ENCODE peak calls at places on chromosome 11, in nine cellular contexts. F is IMR-90, Q is hepatocyte, P is neural crest cell, H is cardiac fibroblast, A is astrocyte, U is GM20000, N is GM23338, E is kidney. O is an unnamed sample.

GRCh38 chr11:128026596-128026995 is 560.8 kb downstream of the ETS1 start:
- DNase-seq in F (peak), N (no peak), E (no peak), Q (peak), A (peak), P (no peak), U (no peak), H (peak), O (peak)

GRCh38 chr11:123531325-123531724 is 101.3 kb downstream of the GRAMD1B start:
- DNase-seq in E (no peak), U (no peak), F (no peak), P (no peak), A (no peak), H (no peak), N (no peak), Q (no peak), O (no peak)

GRCh38 chr11:104728927-104729326 is 169.3 kb downstream of the CASP12 start:
- DNase-seq in Q (no peak), A (no peak), U (no peak), H (no peak), F (no peak), E (no peak), N (no peak), P (no peak), O (peak)

GRCh38 chr11:65915101-65915820 is 3.6 kb downstream of the C11orf68 start:
- DNase-seq in Q (no peak), E (no peak), N (no peak), A (no peak), H (no peak), U (no peak), P (no peak), F (no peak), O (no peak)

GRCh38 chr11:83006877-83007330 is 64.8 kb downstream of the RAB30 start:
- DNase-seq in F (no peak), E (no peak), H (no peak), A (no peak), U (peak), N (no peak), P (no peak), Q (no peak), O (no peak)

GRCh38 chr11:16081756-16082531 is 274.4 kb downstream of the SOX6 start:
- DNase-seq in U (no peak), F (no peak), N (no peak), Q (no peak), E (no peak), P (no peak), H (no peak), A (no peak), O (no peak)

GRCh38 chr11:12680940-12681258 is 6.7 kb downstream of the TEAD1 start:
- DNase-seq in F (no peak), N (no peak), A (no peak), H (no peak), Q (no peak), U (no peak), E (no peak), P (no peak), O (no peak)

GRCh38 chr11:16086229-16086628 is 270.1 kb downstream of the SOX6 start:
- DNase-seq in H (no peak), U (no peak), N (peak), P (peak), A (peak), E (no peak), Q (no peak), F (no peak), O (peak)

GRCh38 chr11:1549355-1550330 is 22.4 kb downstream of the DUSP8 start:
- DNase-seq in P (no peak), E (no peak), Q (no peak), H (no peak), U (no peak), N (no peak), A (no peak), F (no peak), O (no peak)

GRCh38 chr11:67316882-67317364 is 13.6 kb downstream of the SSH3 start:
- DNase-seq in H (no peak), F (peak), N (no peak), U (no peak), P (no peak), Q (no peak), E (no peak), A (peak), O (no peak)

GRCh38 chr11:100849009-100849913 is 162.2 kb downstream of the ARHGAP42 start:
- DNase-seq in N (no peak), E (no peak), Q (peak), P (no peak), A (peak), U (no peak), H (peak), F (peak), O (no peak)

GRCh38 chr11:33437529-33437928 is 180.3 kb downstream of the HIPK3 start:
- DNase-seq in F (no peak), U (no peak), A (no peak), E (no peak), N (no peak), Q (peak), P (no peak), H (no peak), O (no peak)

GRCh38 chr11:25734592-25735211 is 597.2 kb upstream of the ANO3 start:
- DNase-seq in H (peak), Q (peak), N (peak), U (no peak), P (no peak), A (peak), F (peak), E (no peak), O (no peak)

GRCh38 chr11:14308114-14308896 is 50.7 kb downstream of the RRAS2 start:
- DNase-seq in P (no peak), N (peak), A (peak), F (peak), Q (peak), H (peak), U (peak), E (no peak), O (peak)

GRCh38 chr11:129894281-129895125 is 875 bp downstream of the NFRKB start:
- DNase-seq in F (peak), A (no peak), U (no peak), E (no peak), N (no peak), P (no peak), H (no peak), Q (peak), O (no peak)

GRCh38 chr11:64772318-64773018 is 5.9 kb downstream of the SF1 start:
- DNase-seq in A (no peak), H (no peak), E (no peak), F (no peak), U (peak), N (no peak), P (no peak), Q (no peak), O (no peak)

GRCh38 chr11:105524286-105524685 is 85.6 kb upstream of the GRIA4 start:
- DNase-seq in E (no peak), N (no peak), Q (no peak), P (no peak), A (no peak), U (no peak), F (no peak), H (no peak), O (no peak)

GRCh38 chr11:43366597-43367121 is 7.9 kb downstream of the TTC17 start:
- DNase-seq in P (no peak), H (no peak), F (peak), Q (no peak), U (no peak), N (no peak), A (peak), E (no peak), O (no peak)

GRCh38 chr11:66592457-66593302 is at the start of the genes CCDC87 and CCS:
- DNase-seq in Q (peak), F (peak), H (peak), U (peak), N (peak), A (peak), P (peak), E (peak), O (peak)

GRCh38 chr11:5275369-5276110 is 5.8 kb upstream of the HBE1 start:
- DNase-seq in N (no peak), F (no peak), E (no peak), H (peak), Q (no peak), U (no peak), P (no peak), A (no peak), O (no peak)

GRCh38 chr11:123186291-123186690 is 8.8 kb downstream of the CLMP start:
- DNase-seq in Q (no peak), H (no peak), F (no peak), A (no peak), U (no peak), E (no peak), P (no peak), N (no peak), O (no peak)

GRCh38 chr11:6433998-6434650 is 6.7 kb downstream of the HPX start:
- DNase-seq in Q (no peak), H (no peak), U (no peak), P (no peak), F (no peak), A (no peak), N (no peak), E (no peak), O (no peak)

GRCh38 chr11:125188021-125188420 is 23.5 kb downstream of the PKNOX2 start:
- DNase-seq in F (peak), U (no peak), A (peak), H (no peak), E (no peak), Q (no peak), P (no peak), N (no peak), O (no peak)

GRCh38 chr11:5226732-5227327 is at the start of gene HBB:
- DNase-seq in P (no peak), U (no peak), H (no peak), N (no peak), E (no peak), A (no peak), Q (no peak), F (no peak), O (no peak)

GRCh38 chr11:67024966-67025365 is 2.0 kb downstream of the SYT12 start:
- DNase-seq in F (no peak), E (no peak), H (no peak), U (no peak), Q (no peak), P (no peak), A (no peak), N (no peak), O (no peak)

GRCh38 chr11:59413646-59414045 is 12.6 kb downstream of the OR5A2 start:
- DNase-seq in A (no peak), H (no peak), U (no peak), Q (no peak), F (no peak), E (no peak), P (no peak), N (no peak), O (no peak)

GRCh38 chr11:19525276-19525675 is 187.4 kb upstream of the NAV2 start:
- DNase-seq in A (no peak), F (no peak), N (no peak), Q (no peak), U (no peak), E (no peak), H (no peak), P (no peak), O (no peak)

GRCh38 chr11:9765320-9766101 is 101.6 kb downstream of the SWAP70 start:
- DNase-seq in N (peak), H (peak), F (peak), P (no peak), A (peak), E (peak), U (no peak), Q (peak), O (no peak)

GRCh38 chr11:47477323-47477722 is 28.4 kb upstream of the RAPSN start:
- DNase-seq in P (no peak), E (no peak), Q (no peak), A (peak), H (peak), F (peak), U (no peak), N (no peak), O (no peak)

GRCh38 chr11:47478651-47479329 is 29.9 kb upstream of the RAPSN start:
- DNase-seq in H (peak), E (no peak), Q (no peak), P (no peak), F (no peak), A (no peak), U (no peak), N (no peak), O (no peak)

GRCh38 chr11:47483408-47483807 is 34.5 kb upstream of the RAPSN start:
- DNase-seq in Q (no peak), F (no peak), E (no peak), H (no peak), N (no peak), U (no peak), A (no peak), P (no peak), O (no peak)

GRCh38 chr11:47485112-47485511 is 36.2 kb upstream of the RAPSN start:
- DNase-seq in F (no peak), U (no peak), Q (no peak), N (no peak), E (no peak), H (no peak), A (no peak), P (no peak), O (no peak)

GRCh38 chr11:47480762-47481161 is 31.8 kb upstream of the RAPSN start:
- DNase-seq in F (no peak), U (no peak), N (no peak), P (no peak), H (peak), A (no peak), Q (no peak), E (no peak), O (no peak)
- TF ChIP-seq CTCF in F (no peak), U (no peak), N (no peak), P (no peak), H (no peak), A (no peak), Q (no peak), E (no peak), O (no peak)

DNA sequence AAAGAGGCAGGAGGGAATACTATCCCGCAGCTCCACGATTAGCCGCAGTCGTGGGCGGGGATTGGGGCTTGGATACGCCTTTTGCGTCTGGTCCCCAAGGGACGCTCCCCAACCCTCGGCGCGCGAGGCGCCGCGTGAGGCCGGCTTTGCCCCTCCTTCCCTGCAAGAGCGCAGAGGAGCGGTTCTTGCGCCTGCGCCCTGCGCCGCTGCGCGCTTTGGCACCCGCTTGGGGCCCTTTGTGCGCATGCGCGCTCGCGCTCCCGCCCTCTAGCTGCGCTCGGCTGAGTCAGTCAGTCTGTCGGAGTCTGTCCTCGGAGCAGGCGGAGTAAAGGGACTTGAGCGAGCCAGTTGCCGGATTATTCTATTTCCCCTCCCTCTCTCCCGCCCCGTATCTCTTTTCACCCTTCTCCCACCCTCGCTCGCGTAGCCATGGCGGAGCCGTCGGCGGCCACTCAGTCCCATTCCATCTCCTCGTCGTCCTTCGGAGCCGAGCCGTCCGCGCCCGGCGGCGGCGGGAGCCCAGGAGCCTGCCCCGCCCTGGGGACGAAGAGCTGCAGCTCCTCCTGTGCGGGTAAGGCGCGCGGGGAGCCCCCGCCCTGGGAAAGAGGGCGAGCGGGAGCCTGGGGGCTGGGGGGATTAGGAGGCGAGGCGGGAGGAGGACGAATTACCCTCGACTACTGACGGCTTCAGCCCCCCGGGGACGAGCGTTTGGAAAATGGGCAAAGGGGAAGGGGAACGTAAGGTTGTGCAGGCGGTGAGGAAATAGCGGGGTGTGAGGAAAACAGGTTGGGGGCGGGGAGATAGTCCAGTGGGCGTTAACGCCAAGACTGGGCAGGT is at the start of gene RTN3:
- DNase-seq in P (peak), U (peak), Q (peak), H (peak), N (peak), A (peak), E (peak), F (peak), O (peak)
- TF ChIP-seq CTCF in P (no peak), U (no peak), Q (no peak), H (no peak), N (no peak), A (no peak), E (no peak), F (peak), O (no peak)

GRCh38 chr11:27263046-27263445 is 100.0 kb downstream of the CCDC34 start:
- DNase-seq in Q (no peak), H (no peak), A (no peak), F (no peak), P (no peak), E (no peak), N (no peak), U (no peak), O (no peak)

GRCh38 chr11:27266125-27266524 is 96.9 kb downstream of the CCDC34 start:
- DNase-seq in Q (no peak), A (no peak), U (no peak), F (no peak), E (no peak), P (no peak), N (no peak), H (no peak), O (no peak)
- TF ChIP-seq CTCF in Q (no peak), A (no peak), U (no peak), F (no peak), E (no peak), P (no peak), N (no peak), H (no peak), O (no peak)

GRCh38 chr11:126352934-126353801 is 2.3 kb upstream of the ST3GAL4 start:
- DNase-seq in A (peak), P (no peak), N (peak), H (no peak), F (peak), U (peak), E (no peak), Q (no peak), O (peak)
- TF ChIP-seq CTCF in A (no peak), P (no peak), N (no peak), H (no peak), F (no peak), U (no peak), E (no peak), Q (no peak), O (no peak)

DNA sequence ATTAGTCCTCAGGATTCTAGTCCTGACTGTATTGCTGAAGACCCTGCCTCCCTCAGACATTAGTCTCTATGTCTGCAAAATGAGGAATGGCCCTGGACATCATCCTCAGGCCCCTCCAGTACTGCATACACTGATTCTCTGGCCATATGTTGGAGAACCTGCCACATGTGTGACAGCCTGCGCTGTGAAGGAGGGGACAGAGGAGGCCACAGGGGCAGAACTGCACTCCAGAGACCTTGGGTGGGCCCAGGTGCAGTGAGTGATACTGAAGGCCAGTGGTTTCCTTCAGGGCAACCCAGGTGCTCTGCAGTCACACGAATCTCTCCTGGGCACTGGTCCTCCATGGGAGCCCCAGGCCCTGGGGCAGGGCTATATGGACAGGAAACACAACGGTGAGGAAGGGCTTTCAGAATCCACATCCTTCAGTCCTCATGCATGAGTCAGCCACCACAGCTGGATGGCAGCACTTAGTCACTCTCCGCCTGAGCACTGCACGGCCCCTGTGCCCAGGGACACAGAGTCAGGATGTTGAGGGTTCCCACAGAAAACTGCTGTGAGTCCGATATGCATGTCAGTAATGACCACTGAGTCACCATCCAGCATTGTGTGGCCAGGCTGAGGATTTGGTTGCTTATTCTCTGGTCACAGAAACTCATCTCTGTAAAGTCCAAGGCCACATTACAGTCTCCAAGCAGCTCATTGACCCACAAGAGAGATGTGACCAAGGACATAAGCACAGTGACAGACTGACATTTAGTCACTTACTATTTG is 39.7 kb downstream of the ME3 start:
- DNase-seq in Q (peak), H (peak), F (peak), N (peak), A (peak), P (no peak), E (no peak), U (no peak), O (peak)
- TF ChIP-seq CTCF in Q (peak), H (peak), F (no peak), N (no peak), A (no peak), P (no peak), E (peak), U (no peak), O (peak)

GRCh38 chr11:17525570-17525969 is 18.6 kb downstream of the USH1C start:
- DNase-seq in E (peak), P (no peak), A (no peak), Q (no peak), N (no peak), U (no peak), F (no peak), H (no peak), O (no peak)

GRCh38 chr11:17526326-17526725 is 17.9 kb downstream of the USH1C start:
- DNase-seq in N (no peak), F (no peak), Q (no peak), U (no peak), A (no peak), P (no peak), H (no peak), E (peak), O (no peak)

GRCh38 chr11:17528181-17528691 is 16.0 kb downstream of the USH1C start:
- DNase-seq in Q (peak), U (peak), A (no peak), E (peak), H (peak), P (peak), F (peak), N (peak), O (no peak)

GRCh38 chr11:17528906-17529813 is 15.1 kb downstream of the USH1C start:
- DNase-seq in A (no peak), P (no peak), E (no peak), Q (no peak), H (peak), N (no peak), F (no peak), U (no peak), O (no peak)

GRCh38 chr11:17526931-17527660 is 17.1 kb downstream of the USH1C start:
- DNase-seq in U (no peak), Q (no peak), H (no peak), A (no peak), N (peak), P (no peak), E (peak), F (no peak), O (no peak)
- TF ChIP-seq CTCF in U (no peak), Q (no peak), H (no peak), A (no peak), N (no peak), P (no peak), E (no peak), F (no peak), O (no peak)

O was measured in retinal pigment epithelial cell.